ENCODE peak calls at places on chromosome 22, in nine cellular contexts. One of them, this sample, is unnamed. For H3K4me1, the result is how much of the 10 kb centered on the place peaks cover.

GRCh38 chr22:41360126-41360525 is 21.6 kb upstream of the TEF start:
- DNase-seq in ascending aorta: no peak
- DNase-seq in left ventricle myocardium inferior: peak
- DNase-seq in GM12878: no peak
- DNase-seq in HCT116: no peak
- DNase-seq in neuronal stem cell: no peak
- DNase-seq in PC-9: no peak
- DNase-seq in CD4-positive, alpha-beta memory T cell: no peak
- DNase-seq in fibroblast of lung: no peak
- DNase-seq in this sample: no peak

GRCh38 chr22:25061605-25062377 is 109.3 kb downstream of the KIAA1671 start:
- DNase-seq in ascending aorta: no peak
- DNase-seq in left ventricle myocardium inferior: no peak
- DNase-seq in GM12878: no peak
- DNase-seq in HCT116: no peak
- DNase-seq in neuronal stem cell: no peak
- DNase-seq in PC-9: no peak
- DNase-seq in CD4-positive, alpha-beta memory T cell: no peak
- DNase-seq in fibroblast of lung: no peak
- DNase-seq in this sample: no peak

GRCh38 chr22:46379301-46379930 is 43.9 kb downstream of the TRMU start:
- DNase-seq in ascending aorta: no peak
- DNase-seq in left ventricle myocardium inferior: no peak
- DNase-seq in GM12878: no peak
- DNase-seq in HCT116: no peak
- DNase-seq in neuronal stem cell: no peak
- DNase-seq in PC-9: no peak
- DNase-seq in CD4-positive, alpha-beta memory T cell: no peak
- DNase-seq in fibroblast of lung: no peak
- DNase-seq in this sample: no peak

GRCh38 chr22:43213962-43214361 is 27.0 kb upstream of the TTLL12 start:
- DNase-seq in ascending aorta: no peak
- DNase-seq in left ventricle myocardium inferior: no peak
- DNase-seq in GM12878: no peak
- DNase-seq in HCT116: no peak
- DNase-seq in neuronal stem cell: no peak
- DNase-seq in PC-9: no peak
- DNase-seq in CD4-positive, alpha-beta memory T cell: no peak
- DNase-seq in fibroblast of lung: no peak
- DNase-seq in this sample: no peak

GRCh38 chr22:21718492-21718891 is 17.1 kb downstream of the YPEL1 start:
- DNase-seq in ascending aorta: no peak
- DNase-seq in left ventricle myocardium inferior: no peak
- DNase-seq in GM12878: no peak
- DNase-seq in HCT116: no peak
- DNase-seq in neuronal stem cell: no peak
- DNase-seq in PC-9: peak
- DNase-seq in CD4-positive, alpha-beta memory T cell: no peak
- DNase-seq in fibroblast of lung: peak
- DNase-seq in this sample: no peak

GRCh38 chr22:22712092-22712658 is 67.8 kb downstream of the GGTLC2 start:
- DNase-seq in ascending aorta: no peak
- DNase-seq in left ventricle myocardium inferior: no peak
- DNase-seq in GM12878: no peak
- DNase-seq in HCT116: no peak
- DNase-seq in neuronal stem cell: no peak
- DNase-seq in PC-9: no peak
- DNase-seq in CD4-positive, alpha-beta memory T cell: no peak
- DNase-seq in fibroblast of lung: no peak
- DNase-seq in this sample: no peak

GRCh38 chr22:28930357-28931007 is 47.1 kb downstream of the ZNRF3 start:
- DNase-seq in ascending aorta: no peak
- DNase-seq in left ventricle myocardium inferior: no peak
- DNase-seq in GM12878: no peak
- DNase-seq in HCT116: no peak
- DNase-seq in neuronal stem cell: no peak
- DNase-seq in PC-9: no peak
- DNase-seq in CD4-positive, alpha-beta memory T cell: no peak
- DNase-seq in fibroblast of lung: peak
- DNase-seq in this sample: no peak

GRCh38 chr22:30392661-30393321 is 4.0 kb upstream of the SEC14L2 start:
- DNase-seq in ascending aorta: no peak
- DNase-seq in left ventricle myocardium inferior: no peak
- DNase-seq in GM12878: no peak
- DNase-seq in HCT116: no peak
- DNase-seq in neuronal stem cell: no peak
- DNase-seq in PC-9: no peak
- DNase-seq in CD4-positive, alpha-beta memory T cell: no peak
- DNase-seq in fibroblast of lung: no peak
- DNase-seq in this sample: peak

GRCh38 chr22:41576877-41577276 is 12.8 kb downstream of the PMM1 start:
- DNase-seq in ascending aorta: no peak
- DNase-seq in left ventricle myocardium inferior: peak
- DNase-seq in GM12878: no peak
- DNase-seq in HCT116: peak
- DNase-seq in neuronal stem cell: peak
- DNase-seq in PC-9: peak
- DNase-seq in CD4-positive, alpha-beta memory T cell: peak
- DNase-seq in fibroblast of lung: peak
- DNase-seq in this sample: peak

GRCh38 chr22:43320943-43321900 is 21.9 kb downstream of the SCUBE1 start:
- DNase-seq in ascending aorta: no peak
- DNase-seq in left ventricle myocardium inferior: no peak
- DNase-seq in GM12878: no peak
- DNase-seq in HCT116: no peak
- DNase-seq in neuronal stem cell: no peak
- DNase-seq in PC-9: no peak
- DNase-seq in CD4-positive, alpha-beta memory T cell: no peak
- DNase-seq in fibroblast of lung: no peak
- DNase-seq in this sample: no peak

GRCh38 chr22:31628362-31628761 is 33.7 kb downstream of the PISD start:
- DNase-seq in ascending aorta: no peak
- DNase-seq in left ventricle myocardium inferior: no peak
- DNase-seq in GM12878: no peak
- DNase-seq in HCT116: no peak
- DNase-seq in neuronal stem cell: no peak
- DNase-seq in PC-9: no peak
- DNase-seq in CD4-positive, alpha-beta memory T cell: no peak
- DNase-seq in fibroblast of lung: no peak
- DNase-seq in this sample: no peak

GRCh38 chr22:31625661-31626426 is 36.2 kb downstream of the PISD start:
- DNase-seq in ascending aorta: no peak
- DNase-seq in left ventricle myocardium inferior: peak
- DNase-seq in GM12878: no peak
- DNase-seq in HCT116: no peak
- DNase-seq in neuronal stem cell: peak
- DNase-seq in PC-9: no peak
- DNase-seq in CD4-positive, alpha-beta memory T cell: no peak
- DNase-seq in fibroblast of lung: peak
- DNase-seq in this sample: no peak

GRCh38 chr22:31626427-31627150 is 35.4 kb downstream of the PISD start:
- DNase-seq in ascending aorta: no peak
- DNase-seq in left ventricle myocardium inferior: no peak
- DNase-seq in GM12878: no peak
- DNase-seq in HCT116: no peak
- DNase-seq in neuronal stem cell: no peak
- DNase-seq in PC-9: no peak
- DNase-seq in CD4-positive, alpha-beta memory T cell: no peak
- DNase-seq in fibroblast of lung: no peak
- DNase-seq in this sample: no peak

GRCh38 chr22:31628969-31629723 is 32.9 kb downstream of the PISD start:
- DNase-seq in ascending aorta: no peak
- DNase-seq in left ventricle myocardium inferior: no peak
- DNase-seq in GM12878: no peak
- DNase-seq in HCT116: no peak
- DNase-seq in neuronal stem cell: no peak
- DNase-seq in PC-9: no peak
- DNase-seq in CD4-positive, alpha-beta memory T cell: no peak
- DNase-seq in fibroblast of lung: no peak
- DNase-seq in this sample: no peak

DNA sequence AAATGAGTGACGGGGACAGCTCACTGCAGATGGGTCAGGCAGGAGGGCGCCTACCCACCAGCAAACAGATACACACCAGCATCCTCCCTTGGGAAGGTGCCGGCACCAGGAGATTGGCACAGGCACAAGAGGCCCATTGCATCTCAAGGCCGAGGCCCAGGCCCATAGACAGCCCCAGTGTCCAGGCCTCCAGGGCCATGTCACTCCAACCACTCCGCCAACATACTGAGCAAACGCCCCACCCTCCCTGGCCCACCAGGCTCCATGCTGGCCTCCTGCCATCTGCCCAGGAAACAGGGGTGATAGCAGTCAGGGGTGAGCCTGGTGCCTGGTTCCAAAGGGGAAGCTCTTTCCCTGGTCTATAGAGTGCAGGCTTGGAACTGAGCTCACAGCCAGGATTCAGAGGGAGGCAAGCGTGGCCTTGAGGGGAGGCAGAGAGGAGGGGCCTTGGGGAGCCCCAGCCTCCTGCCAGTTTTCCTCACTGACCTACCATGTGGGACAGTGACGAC is 34.7 kb downstream of the PISD start:
- DNase-seq in ascending aorta: no peak
- DNase-seq in left ventricle myocardium inferior: no peak
- DNase-seq in GM12878: no peak
- DNase-seq in HCT116: no peak
- DNase-seq in neuronal stem cell: no peak
- DNase-seq in PC-9: no peak
- DNase-seq in CD4-positive, alpha-beta memory T cell: no peak
- DNase-seq in fibroblast of lung: no peak
- DNase-seq in this sample: no peak
- H3K4me1 ChIP-seq in ascending aorta: under half
- H3K4me1 ChIP-seq in left ventricle myocardium inferior: half or more
- H3K4me1 ChIP-seq in GM12878: under half
- H3K4me1 ChIP-seq in HCT116: under half
- H3K4me1 ChIP-seq in neuronal stem cell: under half
- H3K4me1 ChIP-seq in PC-9: under half
- H3K4me1 ChIP-seq in CD4-positive, alpha-beta memory T cell: under half
- H3K4me1 ChIP-seq in fibroblast of lung: under half
- H3K4me1 ChIP-seq in this sample: under half

GRCh38 chr22:35410663-35411034 is 10.7 kb downstream of the MCM5 start:
- DNase-seq in ascending aorta: no peak
- DNase-seq in left ventricle myocardium inferior: no peak
- DNase-seq in GM12878: no peak
- DNase-seq in HCT116: no peak
- DNase-seq in neuronal stem cell: no peak
- DNase-seq in PC-9: no peak
- DNase-seq in CD4-positive, alpha-beta memory T cell: no peak
- DNase-seq in fibroblast of lung: no peak
- DNase-seq in this sample: no peak
- H3K4me3 ChIP-seq in ascending aorta: no peak
- H3K4me3 ChIP-seq in left ventricle myocardium inferior: no peak
- H3K4me3 ChIP-seq in GM12878: peak
- H3K4me3 ChIP-seq in HCT116: no peak
- H3K4me3 ChIP-seq in neuronal stem cell: no peak
- H3K4me3 ChIP-seq in PC-9: no peak
- H3K4me3 ChIP-seq in CD4-positive, alpha-beta memory T cell: no peak
- H3K4me3 ChIP-seq in fibroblast of lung: no peak
- H3K4me3 ChIP-seq in this sample: no peak

GRCh38 chr22:26464312-26464711 is 19.3 kb downstream of the HPS4 start:
- DNase-seq in ascending aorta: no peak
- DNase-seq in left ventricle myocardium inferior: peak
- DNase-seq in GM12878: no peak
- DNase-seq in HCT116: no peak
- DNase-seq in neuronal stem cell: no peak
- DNase-seq in PC-9: no peak
- DNase-seq in CD4-positive, alpha-beta memory T cell: no peak
- DNase-seq in fibroblast of lung: no peak
- DNase-seq in this sample: no peak
- H3K4me1 ChIP-seq in ascending aorta: under half
- H3K4me1 ChIP-seq in left ventricle myocardium inferior: under half
- H3K4me1 ChIP-seq in GM12878: under half
- H3K4me1 ChIP-seq in HCT116: under half
- H3K4me1 ChIP-seq in neuronal stem cell: under half
- H3K4me1 ChIP-seq in PC-9: under half
- H3K4me1 ChIP-seq in CD4-positive, alpha-beta memory T cell: under half
- H3K4me1 ChIP-seq in fibroblast of lung: under half
- H3K4me1 ChIP-seq in this sample: under half

GRCh38 chr22:19599004-19599403 is 74.8 kb upstream of the CLDN5 start:
- DNase-seq in ascending aorta: no peak
- DNase-seq in left ventricle myocardium inferior: no peak
- DNase-seq in GM12878: no peak
- DNase-seq in HCT116: no peak
- DNase-seq in neuronal stem cell: no peak
- DNase-seq in PC-9: no peak
- DNase-seq in CD4-positive, alpha-beta memory T cell: no peak
- DNase-seq in fibroblast of lung: no peak
- DNase-seq in this sample: no peak

GRCh38 chr22:19599626-19600243 is 75.5 kb upstream of the CLDN5 start:
- DNase-seq in ascending aorta: no peak
- DNase-seq in left ventricle myocardium inferior: no peak
- DNase-seq in GM12878: no peak
- DNase-seq in HCT116: no peak
- DNase-seq in neuronal stem cell: no peak
- DNase-seq in PC-9: no peak
- DNase-seq in CD4-positive, alpha-beta memory T cell: no peak
- DNase-seq in fibroblast of lung: no peak
- DNase-seq in this sample: no peak

GRCh38 chr22:19596680-19597398 is 72.6 kb upstream of the CLDN5 start:
- DNase-seq in ascending aorta: no peak
- DNase-seq in left ventricle myocardium inferior: no peak
- DNase-seq in GM12878: no peak
- DNase-seq in HCT116: no peak
- DNase-seq in neuronal stem cell: no peak
- DNase-seq in PC-9: no peak
- DNase-seq in CD4-positive, alpha-beta memory T cell: no peak
- DNase-seq in fibroblast of lung: no peak
- DNase-seq in this sample: no peak

GRCh38 chr22:19597399-19597735 is 73.2 kb upstream of the CLDN5 start:
- DNase-seq in ascending aorta: no peak
- DNase-seq in left ventricle myocardium inferior: no peak
- DNase-seq in GM12878: no peak
- DNase-seq in HCT116: no peak
- DNase-seq in neuronal stem cell: no peak
- DNase-seq in PC-9: no peak
- DNase-seq in CD4-positive, alpha-beta memory T cell: peak
- DNase-seq in fibroblast of lung: no peak
- DNase-seq in this sample: no peak

DNA sequence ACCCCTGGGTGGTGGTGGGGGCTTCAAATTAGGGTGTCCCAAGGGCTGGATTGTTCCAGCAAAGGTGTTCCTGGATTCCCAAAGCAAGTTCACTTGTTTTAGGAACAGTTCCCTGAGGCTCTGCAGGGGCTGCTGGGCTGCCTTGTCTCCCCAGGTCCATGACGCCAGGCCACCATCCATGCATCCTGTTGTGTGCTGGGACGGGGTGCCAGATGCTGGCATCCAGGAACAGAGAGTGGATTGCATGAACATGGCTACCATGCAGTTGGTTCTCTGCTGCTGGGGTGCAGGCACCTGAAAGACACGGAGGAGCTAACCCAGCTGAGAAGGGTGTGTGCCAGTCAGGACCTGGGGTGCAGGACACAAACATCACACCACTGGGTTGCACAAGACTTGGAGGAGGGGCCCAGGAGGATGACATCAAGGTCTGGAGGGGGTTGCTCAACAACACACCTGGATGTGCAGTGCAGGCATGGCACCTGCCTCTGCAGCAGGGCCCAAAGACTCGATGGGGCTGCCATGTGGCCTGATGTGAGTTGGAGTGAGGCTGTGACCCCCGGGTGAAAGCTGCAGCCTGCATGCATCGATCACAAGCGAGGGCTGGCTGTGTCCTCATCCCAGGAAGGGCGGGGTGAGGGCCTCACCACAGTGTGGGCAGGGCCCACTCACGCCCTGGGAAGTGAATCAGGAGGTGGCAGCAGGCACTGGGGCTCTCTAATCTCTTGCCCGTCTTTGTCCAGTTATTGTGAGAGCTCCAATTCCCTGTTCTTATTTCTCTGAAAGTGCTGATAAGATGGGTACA is 74.0 kb upstream of the CLDN5 start:
- DNase-seq in ascending aorta: no peak
- DNase-seq in left ventricle myocardium inferior: no peak
- DNase-seq in GM12878: no peak
- DNase-seq in HCT116: no peak
- DNase-seq in neuronal stem cell: no peak
- DNase-seq in PC-9: no peak
- DNase-seq in CD4-positive, alpha-beta memory T cell: peak
- DNase-seq in fibroblast of lung: no peak
- DNase-seq in this sample: no peak
- H3K4me3 ChIP-seq in ascending aorta: no peak
- H3K4me3 ChIP-seq in left ventricle myocardium inferior: no peak
- H3K4me3 ChIP-seq in GM12878: no peak
- H3K4me3 ChIP-seq in HCT116: no peak
- H3K4me3 ChIP-seq in neuronal stem cell: no peak
- H3K4me3 ChIP-seq in PC-9: no peak
- H3K4me3 ChIP-seq in CD4-positive, alpha-beta memory T cell: no peak
- H3K4me3 ChIP-seq in fibroblast of lung: no peak
- H3K4me3 ChIP-seq in this sample: peak

This sample was measured in CD8-positive, alpha-beta memory T cell.